ENCODE peak calls at places on chromosomes 6 and 20, in five cellular contexts. One of them, this sample, is unnamed.

GRCh38 chr6:160679402-160679769 is 15.3 kb upstream of the LPA start:
- DNase-seq in GM12878: no peak
- DNase-seq in A549: no peak
- DNase-seq in K562: peak; percentile 51
- DNase-seq in HepG2: no peak
- DNase-seq in this sample: peak; percentile 79

GRCh38 chr20:38321959-38322598 is 18.1 kb downstream of the BPI start:
- DNase-seq in GM12878: no peak
- DNase-seq in A549: peak; percentile 55
- DNase-seq in K562: peak; percentile 62
- DNase-seq in HepG2: peak; percentile 57
- DNase-seq in this sample: no peak

GRCh38 chr20:3995067-3995748 is 20.1 kb downstream of the RNF24 start:
- DNase-seq in GM12878: no peak
- DNase-seq in A549: no peak
- DNase-seq in K562: peak; percentile 18
- DNase-seq in HepG2: no peak
- DNase-seq in this sample: no peak

GRCh38 chr6:112717856-112718255 is 370.7 kb downstream of the RFPL4B start:
- DNase-seq in GM12878: no peak
- DNase-seq in A549: no peak
- DNase-seq in K562: no peak
- DNase-seq in HepG2: no peak
- DNase-seq in this sample: no peak

GRCh38 chr6:79391511-79391910 is 145.7 kb downstream of the LCA5 start:
- DNase-seq in GM12878: no peak
- DNase-seq in A549: no peak
- DNase-seq in K562: no peak
- DNase-seq in HepG2: no peak
- DNase-seq in this sample: no peak

GRCh38 chr6:12007915-12008286 is 4.2 kb upstream of the HIVEP1 start:
- DNase-seq in GM12878: no peak
- DNase-seq in A549: no peak
- DNase-seq in K562: no peak
- DNase-seq in HepG2: no peak
- DNase-seq in this sample: no peak

GRCh38 chr20:44209691-44210421 is 715 bp downstream of the OSER1 start:
- DNase-seq in GM12878: no peak
- DNase-seq in A549: no peak
- DNase-seq in K562: no peak
- DNase-seq in HepG2: no peak
- DNase-seq in this sample: peak; percentile 66

GRCh38 chr6:160247457-160247883 is 11.2 kb downstream of the SLC22A2 start:
- DNase-seq in GM12878: no peak
- DNase-seq in A549: no peak
- DNase-seq in K562: no peak
- DNase-seq in HepG2: no peak
- DNase-seq in this sample: peak; percentile 50

GRCh38 chr20:33812673-33813462 is 1.7 kb downstream of the CHMP4B start:
- DNase-seq in GM12878: no peak
- DNase-seq in A549: peak; percentile 42
- DNase-seq in K562: peak; percentile 29
- DNase-seq in HepG2: peak; percentile 91
- DNase-seq in this sample: no peak

GRCh38 chr6:169074551-169074950 is 179.1 kb downstream of the THBS2 start:
- DNase-seq in GM12878: no peak
- DNase-seq in A549: no peak
- DNase-seq in K562: no peak
- DNase-seq in HepG2: no peak
- DNase-seq in this sample: no peak

GRCh38 chr6:129748212-129748900 is 38.4 kb upstream of the ARHGAP18 start:
- DNase-seq in GM12878: peak; percentile 82
- DNase-seq in A549: no peak
- DNase-seq in K562: peak; percentile 21
- DNase-seq in HepG2: peak; percentile 79
- DNase-seq in this sample: no peak

GRCh38 chr6:142408409-142408808 is 106.6 kb downstream of the ADGRG6 start:
- DNase-seq in GM12878: no peak
- DNase-seq in A549: no peak
- DNase-seq in K562: no peak
- DNase-seq in HepG2: no peak
- DNase-seq in this sample: no peak

GRCh38 chr6:144379356-144379755 is 94.2 kb downstream of the UTRN start:
- DNase-seq in GM12878: no peak
- DNase-seq in A549: no peak
- DNase-seq in K562: no peak
- DNase-seq in HepG2: no peak
- DNase-seq in this sample: no peak

GRCh38 chr6:167662881-167663205 is 163.9 kb upstream of the AFDN start:
- DNase-seq in GM12878: no peak
- DNase-seq in A549: no peak
- DNase-seq in K562: no peak
- DNase-seq in HepG2: no peak
- DNase-seq in this sample: no peak

GRCh38 chr6:142167071-142167470 is 20.0 kb downstream of the VTA1 start:
- DNase-seq in GM12878: no peak
- DNase-seq in A549: no peak
- DNase-seq in K562: no peak
- DNase-seq in HepG2: no peak
- DNase-seq in this sample: no peak

GRCh38 chr6:34657307-34657978 is 39.1 kb downstream of the ILRUN start:
- DNase-seq in GM12878: no peak
- DNase-seq in A549: peak; percentile 60
- DNase-seq in K562: peak; percentile 54
- DNase-seq in HepG2: peak; percentile 98
- DNase-seq in this sample: no peak

GRCh38 chr6:27547157-27548075 is 74.5 kb upstream of the ZNF184 start:
- DNase-seq in GM12878: peak; percentile 59
- DNase-seq in A549: no peak
- DNase-seq in K562: peak; percentile 31
- DNase-seq in HepG2: peak; percentile 67
- DNase-seq in this sample: peak; percentile 91

GRCh38 chr20:56779452-56780143 is 150.5 kb downstream of the TFAP2C start:
- DNase-seq in GM12878: no peak
- DNase-seq in A549: no peak
- DNase-seq in K562: no peak
- DNase-seq in HepG2: no peak
- DNase-seq in this sample: no peak

GRCh38 chr6:2021713-2022125 is 223.7 kb downstream of the GMDS start:
- DNase-seq in GM12878: no peak
- DNase-seq in A549: no peak
- DNase-seq in K562: no peak
- DNase-seq in HepG2: no peak
- DNase-seq in this sample: no peak

GRCh38 chr20:16048881-16049280 is 524.4 kb downstream of the KIF16B start:
- DNase-seq in GM12878: no peak
- DNase-seq in A549: no peak
- DNase-seq in K562: no peak
- DNase-seq in HepG2: no peak
- DNase-seq in this sample: no peak

GRCh38 chr6:123118811-123119210 is 122.8 kb downstream of the CLVS2 start:
- DNase-seq in GM12878: no peak
- DNase-seq in A549: no peak
- DNase-seq in K562: no peak
- DNase-seq in HepG2: no peak
- DNase-seq in this sample: no peak
- TF ChIP-seq HDAC2 in GM12878: no peak
- TF ChIP-seq HDAC2 in A549: no peak
- TF ChIP-seq HDAC2 in K562: no peak
- TF ChIP-seq HDAC2 in HepG2: no peak
- TF ChIP-seq HDAC2 in this sample: no peak

GRCh38 chr20:51758978-51759544 is 9.1 kb downstream of the ATP9A start:
- DNase-seq in GM12878: no peak
- DNase-seq in A549: no peak
- DNase-seq in K562: no peak
- DNase-seq in HepG2: peak; percentile 87
- DNase-seq in this sample: no peak
- TF ChIP-seq CEBPB in GM12878: no peak
- TF ChIP-seq CEBPB in A549: no peak
- TF ChIP-seq CEBPB in K562: no peak
- TF ChIP-seq CEBPB in HepG2: peak; percentile 93
- TF ChIP-seq CEBPB in this sample: no peak

DNA sequence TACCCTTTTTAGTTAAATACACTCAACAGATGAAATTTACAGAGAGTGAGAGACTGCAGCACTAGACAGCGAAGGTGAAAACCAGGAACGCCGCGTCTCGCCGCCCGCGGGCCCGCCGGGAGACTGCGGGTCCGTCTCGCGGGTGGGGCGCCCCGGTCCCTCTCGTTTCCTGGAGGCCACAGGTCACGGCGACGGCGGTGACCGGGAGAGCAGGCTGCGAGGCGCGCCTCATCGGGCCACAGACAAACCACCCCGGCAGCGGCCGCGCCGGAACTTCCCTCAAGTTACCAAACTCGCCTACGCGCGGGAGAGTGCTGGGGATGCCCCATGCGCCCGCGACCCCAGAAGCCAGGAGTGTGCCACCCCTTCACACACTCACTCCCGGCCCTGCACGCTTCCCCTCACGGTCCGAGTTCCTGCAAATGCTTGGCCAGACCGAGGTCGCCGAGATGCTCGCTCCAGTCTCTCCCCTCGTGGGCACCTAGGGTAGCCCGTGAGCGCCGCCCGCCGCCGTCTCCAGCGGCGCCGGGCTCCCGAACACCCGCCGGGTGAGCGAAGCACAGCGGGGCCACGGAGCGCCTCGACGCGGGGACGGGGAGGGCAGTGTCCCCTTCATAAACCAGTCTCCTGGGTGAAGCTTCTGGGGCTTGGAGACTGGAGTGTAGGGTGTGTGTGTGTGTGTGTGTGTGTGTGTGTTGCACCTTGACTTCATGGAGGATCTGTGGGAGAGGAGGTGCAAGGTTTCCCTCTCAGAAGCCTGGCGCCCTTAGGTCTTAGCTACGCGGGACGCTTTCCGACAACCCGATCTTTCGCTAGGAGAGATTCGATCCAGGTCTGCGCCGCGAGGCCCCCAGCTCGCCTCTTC is 1.4 kb downstream of the BACH2 start:
- DNase-seq in GM12878: no peak
- DNase-seq in A549: no peak
- DNase-seq in K562: peak; percentile 25
- DNase-seq in HepG2: no peak
- DNase-seq in this sample: no peak
- TF ChIP-seq HDAC2 in GM12878: no peak
- TF ChIP-seq HDAC2 in A549: no peak
- TF ChIP-seq HDAC2 in K562: no peak
- TF ChIP-seq HDAC2 in HepG2: no peak
- TF ChIP-seq HDAC2 in this sample: no peak

DNA sequence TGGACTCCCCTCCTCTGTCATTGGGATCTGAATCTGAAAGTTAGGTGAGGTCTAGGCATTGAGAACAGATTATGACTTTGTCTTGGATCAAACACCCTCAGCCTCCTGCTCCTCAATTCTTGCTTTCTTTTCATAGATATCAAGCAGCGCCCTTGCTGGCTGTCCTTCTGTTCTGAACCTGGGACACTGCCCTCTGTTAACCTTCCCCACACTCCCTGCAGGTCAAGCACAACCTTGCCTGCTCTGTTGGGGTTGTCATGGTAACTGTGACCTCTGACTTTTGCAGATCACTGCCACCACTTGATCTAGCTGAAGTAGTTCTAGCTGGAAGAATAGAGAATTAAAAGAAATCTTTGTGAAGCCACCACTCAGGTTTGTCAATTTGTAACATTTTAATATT is 16.4 kb upstream of the MICA start:
- DNase-seq in GM12878: no peak
- DNase-seq in A549: no peak
- DNase-seq in K562: peak; percentile 39
- DNase-seq in HepG2: peak; percentile 60
- DNase-seq in this sample: no peak
- TF ChIP-seq CEBPB in GM12878: no peak
- TF ChIP-seq CEBPB in A549: no peak
- TF ChIP-seq CEBPB in K562: no peak
- TF ChIP-seq CEBPB in HepG2: no peak
- TF ChIP-seq CEBPB in this sample: no peak

GRCh38 chr20:17641993-17642392 is 40.0 kb downstream of the RRBP1 start:
- DNase-seq in GM12878: no peak
- DNase-seq in A549: no peak
- DNase-seq in K562: no peak
- DNase-seq in HepG2: no peak
- DNase-seq in this sample: no peak
- TF ChIP-seq HDAC2 in GM12878: no peak
- TF ChIP-seq HDAC2 in A549: no peak
- TF ChIP-seq HDAC2 in K562: no peak
- TF ChIP-seq HDAC2 in HepG2: no peak
- TF ChIP-seq HDAC2 in this sample: no peak

DNA sequence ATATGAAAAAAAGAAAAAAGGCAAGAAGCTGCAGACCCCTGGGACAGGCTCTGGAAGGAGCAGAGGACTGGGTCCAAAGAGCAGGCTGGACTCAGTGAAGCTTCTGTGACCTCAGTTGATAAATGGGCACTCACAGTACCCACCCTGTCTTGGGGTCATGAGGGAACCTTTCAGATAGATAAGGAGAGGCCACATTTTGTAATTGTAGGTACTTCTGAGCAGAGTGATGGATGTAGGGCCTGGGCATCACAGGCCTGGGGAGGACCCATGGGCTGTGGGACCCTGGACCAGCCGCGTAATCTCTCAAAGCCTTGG is 79.3 kb downstream of the SLC24A3 start:
- DNase-seq in GM12878: no peak
- DNase-seq in A549: no peak
- DNase-seq in K562: no peak
- DNase-seq in HepG2: no peak
- DNase-seq in this sample: no peak
- TF ChIP-seq CEBPB in GM12878: no peak
- TF ChIP-seq CEBPB in A549: no peak
- TF ChIP-seq CEBPB in K562: no peak
- TF ChIP-seq CEBPB in HepG2: no peak
- TF ChIP-seq CEBPB in this sample: no peak

This sample was measured in H1.